ENCODE peak calls at places on chromosomes 4 and X, in four cellular contexts. One of them, this sample, is unnamed.

GRCh38 chr4:2071912-2072867 is 13.1 kb downstream of the NAT8L start:
- DNase-seq in HCT116: no peak
- DNase-seq in stimulated activated naive B cell treated with anti-CD40 and anti-IgM and Interleukin-4, amounts not matched to agents 10 μg/mL and 1 μg/mL and 100 μg/mL, for 72 hours: no peak
- DNase-seq in pons: no peak
- DNase-seq in this sample: peak; percentile 69

GRCh38 chrX:108159028-108159670 is 67.6 kb downstream of the ATG4A start:
- DNase-seq in HCT116: no peak
- DNase-seq in pons: no peak
- DNase-seq in stimulated activated naive B cell treated with anti-CD40 and anti-IgM and Interleukin-4, amounts not matched to agents 10 μg/mL and 1 μg/mL and 100 μg/mL, for 72 hours: no peak
- DNase-seq in this sample: no peak

GRCh38 chr4:1939664-1940509 is 68.7 kb downstream of the NSD2 start:
- DNase-seq in stimulated activated naive B cell treated with anti-CD40 and anti-IgM and Interleukin-4, amounts not matched to agents 10 μg/mL and 1 μg/mL and 100 μg/mL, for 72 hours: no peak
- DNase-seq in pons: no peak
- DNase-seq in HCT116: peak; percentile 53
- DNase-seq in this sample: no peak

GRCh38 chr4:9996319-9997110 is 24.8 kb downstream of the SLC2A9 start:
- DNase-seq in HCT116: no peak
- DNase-seq in stimulated activated naive B cell treated with anti-CD40 and anti-IgM and Interleukin-4, amounts not matched to agents 10 μg/mL and 1 μg/mL and 100 μg/mL, for 72 hours: no peak
- DNase-seq in pons: no peak
- DNase-seq in this sample: no peak

GRCh38 chr4:188428935-188429334 is 289.7 kb downstream of the TRIML1 start:
- DNase-seq in pons: no peak
- DNase-seq in stimulated activated naive B cell treated with anti-CD40 and anti-IgM and Interleukin-4, amounts not matched to agents 10 μg/mL and 1 μg/mL and 100 μg/mL, for 72 hours: no peak
- DNase-seq in HCT116: no peak
- DNase-seq in this sample: no peak

GRCh38 chr4:106495498-106495897 is 126.9 kb upstream of the GIMD1 start:
- DNase-seq in stimulated activated naive B cell treated with anti-CD40 and anti-IgM and Interleukin-4, amounts not matched to agents 10 μg/mL and 1 μg/mL and 100 μg/mL, for 72 hours: no peak
- DNase-seq in HCT116: no peak
- DNase-seq in pons: no peak
- DNase-seq in this sample: no peak

GRCh38 chr4:126784966-126785580 is 847.7 kb upstream of the INTU start:
- DNase-seq in HCT116: no peak
- DNase-seq in pons: no peak
- DNase-seq in stimulated activated naive B cell treated with anti-CD40 and anti-IgM and Interleukin-4, amounts not matched to agents 10 μg/mL and 1 μg/mL and 100 μg/mL, for 72 hours: no peak
- DNase-seq in this sample: no peak

GRCh38 chr4:48660347-48660746 is 119.7 kb downstream of the FRYL start:
- DNase-seq in stimulated activated naive B cell treated with anti-CD40 and anti-IgM and Interleukin-4, amounts not matched to agents 10 μg/mL and 1 μg/mL and 100 μg/mL, for 72 hours: no peak
- DNase-seq in pons: no peak
- DNase-seq in HCT116: no peak
- DNase-seq in this sample: no peak

GRCh38 chrX:83916525-83916924 is 55.6 kb downstream of the CYLC1 start:
- DNase-seq in stimulated activated naive B cell treated with anti-CD40 and anti-IgM and Interleukin-4, amounts not matched to agents 10 μg/mL and 1 μg/mL and 100 μg/mL, for 72 hours: no peak
- DNase-seq in HCT116: no peak
- DNase-seq in pons: no peak
- DNase-seq in this sample: no peak

GRCh38 chr4:22686156-22686555 is 6.6 kb upstream of the GBA3 start:
- DNase-seq in pons: no peak
- DNase-seq in stimulated activated naive B cell treated with anti-CD40 and anti-IgM and Interleukin-4, amounts not matched to agents 10 μg/mL and 1 μg/mL and 100 μg/mL, for 72 hours: no peak
- DNase-seq in HCT116: no peak
- DNase-seq in this sample: no peak

GRCh38 chrX:120365320-120365719 is 3.4 kb downstream of the ATP1B4 start:
- DNase-seq in pons: peak; percentile 28
- DNase-seq in HCT116: no peak
- DNase-seq in stimulated activated naive B cell treated with anti-CD40 and anti-IgM and Interleukin-4, amounts not matched to agents 10 μg/mL and 1 μg/mL and 100 μg/mL, for 72 hours: peak; percentile 4
- DNase-seq in this sample: peak; percentile 43

GRCh38 chr4:1746265-1746691 is 25.0 kb downstream of the TACC3 start:
- DNase-seq in pons: no peak
- DNase-seq in HCT116: peak; percentile 46
- DNase-seq in stimulated activated naive B cell treated with anti-CD40 and anti-IgM and Interleukin-4, amounts not matched to agents 10 μg/mL and 1 μg/mL and 100 μg/mL, for 72 hours: peak; percentile 82
- DNase-seq in this sample: no peak

This sample was measured in globus pallidus.